ENCODE peak calls at places on chromosomes 3 and 15, in eight cellular contexts. A, K, S, Y, U, G, V and D are unnamed samples.

GRCh38 chr15:43370310-43370974 is 401 bp downstream of the ZSCAN29 start:
- DNase-seq in A (peak; percentile 36), K (no peak), S (peak; percentile 21), Y (no peak), U (no peak), G (peak; percentile 36), V (no peak), D (no peak)

GRCh38 chr15:73695773-73696640 is 11.8 kb downstream of the CD276 start:
- DNase-seq in A (no peak), K (peak; percentile 56), S (no peak), Y (no peak), U (no peak), G (no peak), V (no peak), D (no peak)

GRCh38 chr3:123883111-123883510 is 1.0 kb downstream of the MYLK start:
- DNase-seq in A (no peak), K (no peak), S (no peak), Y (no peak), U (no peak), G (no peak), V (no peak), D (no peak)

GRCh38 chr15:56759450-56759845 is 26.1 kb upstream of the ZNF280D start:
- DNase-seq in A (peak; percentile 24), K (no peak), S (no peak), Y (peak; percentile 63), U (no peak), G (peak; percentile 92), V (peak; percentile 60), D (no peak)

GRCh38 chr3:153029350-153029749 is 132.7 kb upstream of the RAP2B start:
- DNase-seq in A (no peak), K (no peak), S (no peak), Y (no peak), U (no peak), G (peak; percentile 62), V (no peak), D (no peak)

GRCh38 chr3:82088749-82089148 is 327.3 kb upstream of the GBE1 start:
- DNase-seq in A (no peak), K (no peak), S (no peak), Y (no peak), U (no peak), G (no peak), V (no peak), D (no peak)

GRCh38 chr3:143783856-143784370 is 64.4 kb downstream of the SLC9A9 start:
- DNase-seq in A (no peak), K (no peak), S (no peak), Y (no peak), U (no peak), G (no peak), V (no peak), D (no peak)

GRCh38 chr3:50189274-50189673 is 2.1 kb upstream of the GNAT1 start:
- DNase-seq in A (peak; percentile 91), K (no peak), S (peak; percentile 73), Y (peak; percentile 61), U (peak; percentile 57), G (peak; percentile 84), V (peak; percentile 90), D (peak; percentile 71)

GRCh38 chr3:30606301-30607031 is at the start of gene TGFBR2:
- DNase-seq in A (peak; percentile 89), K (peak; percentile 98), S (peak; percentile 96), Y (peak; percentile 93), U (peak; percentile 96), G (peak; percentile 99), V (peak; percentile 97), D (peak; percentile 98)

GRCh38 chr3:150738688-150739087 is 24.3 kb downstream of the SIAH2 start:
- DNase-seq in A (no peak), K (no peak), S (no peak), Y (no peak), U (no peak), G (no peak), V (no peak), D (no peak)

DNA sequence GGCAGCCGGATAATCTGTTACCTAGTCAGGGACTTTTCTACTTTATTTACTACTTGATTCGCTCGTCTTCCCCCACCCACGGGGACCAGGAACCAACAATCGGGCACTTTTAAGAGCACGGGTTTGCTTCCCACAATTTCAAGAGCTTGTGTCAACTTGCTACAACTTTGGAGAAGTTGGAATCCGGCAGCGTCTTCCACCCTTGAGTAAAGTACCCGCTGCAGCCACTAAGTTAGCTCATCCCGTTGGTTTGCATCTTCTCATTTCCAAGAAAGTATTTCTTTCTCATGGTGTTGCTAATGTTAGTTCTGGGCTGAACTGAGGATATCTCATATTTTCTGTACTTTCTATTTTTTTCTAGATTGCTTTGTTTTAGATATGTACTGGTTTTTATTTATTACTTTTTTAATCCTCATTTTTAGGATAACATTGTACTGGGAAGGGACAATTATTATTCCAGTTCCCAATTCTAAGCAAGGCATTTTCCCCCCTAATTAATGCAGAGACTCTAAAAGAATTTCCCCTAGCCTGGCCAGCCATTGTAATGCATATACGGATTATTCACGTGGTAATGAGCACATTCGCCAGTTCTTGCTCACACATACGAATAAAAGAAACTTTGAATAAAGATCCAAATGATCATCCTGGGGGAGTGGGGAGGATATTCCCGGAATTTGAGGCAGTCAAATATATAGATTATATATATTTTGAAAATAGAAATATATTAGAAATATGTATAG is 4.0 kb downstream of the SOX2 start:
- DNase-seq in A (no peak), K (no peak), S (no peak), Y (no peak), U (no peak), G (no peak), V (no peak), D (no peak)
- H3K27ac ChIP-seq in A (no peak overlapping the region), K (no peak overlapping the region), S (no peak overlapping the region), Y (peak overlapping the region; percentile 92), U (peak overlapping the region; percentile 65), G (no peak overlapping the region), V (no peak overlapping the region), D (no peak overlapping the region)

DNA sequence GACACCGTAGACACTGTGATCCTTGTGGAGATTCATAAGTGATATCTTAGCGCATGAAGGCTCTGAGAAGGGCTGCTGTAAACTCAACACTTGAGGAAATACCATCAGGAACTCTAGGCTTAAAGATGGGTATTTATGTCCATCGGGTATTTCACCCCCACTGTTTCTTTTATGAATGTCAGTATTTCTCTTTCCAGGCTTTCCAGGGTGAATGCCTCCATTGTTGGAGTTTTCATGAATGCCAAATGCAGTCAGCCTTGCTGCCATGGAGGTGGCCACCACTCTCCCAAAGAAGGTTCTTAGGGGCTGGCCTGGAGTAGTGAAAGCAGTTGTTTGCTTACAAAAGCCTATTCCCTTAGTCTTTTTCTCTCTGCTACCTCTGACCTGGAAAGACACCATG is 259.2 kb downstream of the SLCO3A1 start:
- DNase-seq in A (no peak), K (no peak), S (no peak), Y (no peak), U (no peak), G (no peak), V (no peak), D (no peak)
- TF ChIP-seq CTCF in A (no peak), K (no peak), S (no peak), Y (no peak), U (no peak), G (no peak), V (no peak), D (no peak)

GRCh38 chr3:62439176-62439813 is 65.9 kb upstream of the FEZF2 start:
- DNase-seq in A (no peak), K (no peak), S (no peak), Y (no peak), U (no peak), G (no peak), V (no peak), D (no peak)

GRCh38 chr3:62445267-62445666 is 71.9 kb upstream of the FEZF2 start:
- DNase-seq in A (no peak), K (no peak), S (no peak), Y (no peak), U (no peak), G (peak; percentile 70), V (no peak), D (no peak)

GRCh38 chr3:62436785-62437184 is 63.4 kb upstream of the FEZF2 start:
- DNase-seq in A (no peak), K (no peak), S (no peak), Y (no peak), U (no peak), G (no peak), V (no peak), D (no peak)

DNA sequence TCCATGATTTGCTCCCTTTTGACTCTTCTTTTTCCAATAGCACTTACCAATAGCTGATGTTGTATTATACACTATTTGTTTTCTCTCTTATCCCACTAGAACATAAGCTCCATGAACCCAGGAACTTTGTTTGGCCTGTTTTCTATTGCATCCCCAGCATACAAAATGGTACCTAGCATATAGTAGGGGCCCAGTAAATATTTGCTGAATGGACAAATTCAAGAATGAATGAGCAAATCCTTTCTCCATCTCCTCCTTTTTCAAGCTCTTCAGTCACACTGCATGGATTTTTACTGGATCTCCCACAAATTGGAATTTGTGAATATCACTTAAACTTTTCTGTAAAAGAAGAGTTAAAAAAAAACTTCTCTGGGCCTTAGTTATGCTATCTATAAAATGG is 66.6 kb upstream of the FEZF2 start:
- DNase-seq in A (no peak), K (no peak), S (no peak), Y (no peak), U (no peak), G (no peak), V (no peak), D (no peak)
- H3K4me1 ChIP-seq in A (no peaks in the 10 kb centered on the region), K (no peaks in the 10 kb centered on the region), S (no peaks in the 10 kb centered on the region), Y (no peaks in the 10 kb centered on the region), U (no peaks in the 10 kb centered on the region), G (no peaks in the 10 kb centered on the region), V (no peaks in the 10 kb centered on the region), D (no peaks in the 10 kb centered on the region)

DNA sequence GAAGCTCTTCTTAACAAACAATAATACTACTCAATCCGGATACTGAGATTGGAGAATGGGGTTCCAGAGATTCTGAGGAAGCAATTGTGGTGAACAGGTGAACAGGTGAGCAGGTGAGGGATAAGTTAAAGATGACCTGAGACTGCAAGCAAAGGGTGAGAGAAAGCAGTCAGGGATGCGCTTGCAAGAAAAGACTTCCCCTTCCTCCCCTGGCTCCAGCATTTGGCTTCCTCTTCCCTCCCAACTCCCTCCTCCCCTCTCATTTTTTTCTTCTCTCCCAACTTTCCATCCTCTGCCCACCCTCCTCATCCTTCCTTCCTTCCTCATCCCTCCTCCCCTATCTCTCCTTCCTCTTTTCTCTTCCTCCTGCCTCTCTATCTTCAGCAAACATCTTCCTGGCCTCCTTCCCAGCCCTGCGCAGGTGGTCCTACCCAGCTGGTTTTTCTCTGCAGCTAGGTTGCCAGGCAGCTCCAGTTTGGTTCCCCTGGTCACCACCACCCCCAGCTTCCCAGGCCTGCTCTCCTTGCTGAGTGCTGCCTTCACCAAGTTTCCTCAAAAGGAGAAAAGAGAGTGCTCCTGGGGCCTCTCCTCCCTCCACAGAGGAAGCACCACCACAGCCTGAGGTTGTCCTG is 10.5 kb upstream of the VIPR1 start:
- DNase-seq in A (no peak), K (peak; percentile 46), S (no peak), Y (no peak), U (no peak), G (no peak), V (peak; percentile 51), D (no peak)
- H3K27ac ChIP-seq in A (no peak overlapping the region), K (no peak overlapping the region), S (no peak overlapping the region), Y (no peak overlapping the region), U (no peak overlapping the region), G (no peak overlapping the region), V (no peak overlapping the region), D (no peak overlapping the region)